ENCODE peak calls at places on chromosomes 12 and 14, in nine cellular contexts. H is AG08395; V is HS-27A; Z is substantia nigra; D is BJ; N is ureter; R is neural crest cell; C is activated CD8-positive, alpha-beta memory T cell treated with anti-CD3 and anti-CD28 coated beads for 24 hours; B is aorta. U is an unnamed sample.

GRCh38 chr12:3747543-3747942 is 5.4 kb downstream of the CRACR2A start:
- DNase-seq in H (no peak), V (no peak), Z (no peak), D (no peak), N (peak), R (no peak), C (no peak), B (no peak), U (no peak)

GRCh38 chr12:2833327-2833726 is 1.5 kb downstream of the NRIP2 start:
- DNase-seq in H (no peak), V (no peak), Z (no peak), D (no peak), N (no peak), R (no peak), C (no peak), B (no peak), U (no peak)

GRCh38 chr12:69616025-69616424 is 5.3 kb upstream of the LRRC10 start:
- DNase-seq in H (no peak), V (no peak), Z (no peak), D (no peak), N (no peak), R (no peak), C (no peak), B (no peak), U (no peak)

GRCh38 chr12:11228268-11228879 is 41.1 kb downstream of the PRB3 start:
- DNase-seq in H (peak), V (peak), Z (no peak), D (no peak), N (no peak), R (peak), C (no peak), B (no peak), U (no peak)

GRCh38 chr12:49917788-49918173 is 14.1 kb upstream of the FAIM2 start:
- DNase-seq in H (no peak), V (no peak), Z (no peak), D (no peak), N (no peak), R (no peak), C (no peak), B (peak), U (no peak)

GRCh38 chr14:65186951-65187350 is 84.6 kb upstream of the MAX start:
- DNase-seq in H (no peak), V (no peak), Z (no peak), D (no peak), N (no peak), R (no peak), C (no peak), B (no peak), U (no peak)

GRCh38 chr12:69900720-69901131 is 75.7 kb downstream of the MYRFL start:
- DNase-seq in H (peak), V (no peak), Z (peak), D (no peak), N (peak), R (peak), C (peak), B (peak), U (peak)

GRCh38 chr14:95258754-95259593 is 60.7 kb downstream of the CLMN start:
- DNase-seq in H (no peak), V (no peak), Z (no peak), D (no peak), N (no peak), R (no peak), C (peak), B (no peak), U (no peak)

GRCh38 chr12:109581334-109581691 is 7.7 kb downstream of the MVK start:
- DNase-seq in H (no peak), V (no peak), Z (no peak), D (no peak), N (no peak), R (no peak), C (no peak), B (no peak), U (no peak)

GRCh38 chr12:125418902-125419564 is 353.8 kb downstream of the AACS start:
- DNase-seq in H (no peak), V (no peak), Z (no peak), D (no peak), N (no peak), R (no peak), C (no peak), B (no peak), U (no peak)

GRCh38 chr12:24933694-24934407 is 15.1 kb downstream of the BCAT1 start:
- DNase-seq in H (no peak), V (no peak), Z (no peak), D (no peak), N (no peak), R (no peak), C (no peak), B (no peak), U (no peak)

GRCh38 chr12:53744130-53744441 is 7.7 kb downstream of the CISTR start:
- DNase-seq in H (no peak), V (no peak), Z (no peak), D (no peak), N (no peak), R (no peak), C (no peak), B (no peak), U (no peak)

GRCh38 chr12:79689477-79690155 is 1.1 kb downstream of the PAWR start:
- DNase-seq in H (peak), V (no peak), Z (no peak), D (no peak), N (peak), R (peak), C (peak), B (peak), U (peak)

GRCh38 chr14:105315941-105316562 is 1.5 kb downstream of the PACS2 start:
- DNase-seq in H (no peak), V (no peak), Z (no peak), D (no peak), N (no peak), R (no peak), C (no peak), B (no peak), U (no peak)

GRCh38 chr14:74618078-74618952 is 6.3 kb upstream of the LTBP2 start:
- DNase-seq in H (no peak), V (no peak), Z (no peak), D (no peak), N (no peak), R (no peak), C (peak), B (no peak), U (no peak)

GRCh38 chr14:24283796-24284460 is 12.5 kb upstream of the RABGGTA start:
- DNase-seq in H (no peak), V (no peak), Z (no peak), D (no peak), N (no peak), R (no peak), C (no peak), B (no peak), U (no peak)

GRCh38 chr12:510071-510825 is 50.5 kb downstream of the B4GALNT3 start:
- DNase-seq in H (no peak), V (no peak), Z (peak), D (no peak), N (no peak), R (peak), C (no peak), B (no peak), U (peak)

GRCh38 chr12:78951746-78952532 is 87.4 kb downstream of the SYT1 start:
- DNase-seq in H (no peak), V (no peak), Z (no peak), D (no peak), N (no peak), R (no peak), C (no peak), B (no peak), U (no peak)

GRCh38 chr12:76618031-76618430 is 58.5 kb upstream of the OSBPL8 start:
- DNase-seq in H (no peak), V (no peak), Z (no peak), D (no peak), N (no peak), R (no peak), C (no peak), B (no peak), U (no peak)

GRCh38 chr12:92395322-92395721 is 249.7 kb upstream of the BTG1 start:
- DNase-seq in H (no peak), V (no peak), Z (no peak), D (no peak), N (no peak), R (no peak), C (no peak), B (no peak), U (no peak)

GRCh38 chr12:53051058-53051880 is 1.4 kb downstream of the TNS2 start:
- DNase-seq in H (peak), V (no peak), Z (peak), D (no peak), N (peak), R (no peak), C (no peak), B (peak), U (peak)

GRCh38 chr12:52428121-52428520 is 6.0 kb downstream of the KRT75 start:
- DNase-seq in H (no peak), V (no peak), Z (no peak), D (no peak), N (no peak), R (no peak), C (no peak), B (no peak), U (no peak)

GRCh38 chr14:34254031-34254430 is 208.0 kb downstream of the SPTSSA start:
- DNase-seq in H (no peak), V (no peak), Z (no peak), D (no peak), N (no peak), R (no peak), C (no peak), B (no peak), U (no peak)

GRCh38 chr14:35215110-35215872 is 76.9 kb upstream of the PSMA6 start:
- DNase-seq in H (peak), V (peak), Z (no peak), D (peak), N (no peak), R (no peak), C (no peak), B (no peak), U (no peak)